ENCODE peak calls at places on chromosomes 2 and 18, in four cellular contexts. W, B, J and P are unnamed samples.

GRCh38 chr2:24453379-24454073 is 37.5 kb upstream of the NCOA1 start:
- DNase-seq in W (peak), B (no peak), J (no peak), P (no peak)

GRCh38 chr2:136828774-136829173 is 63.4 kb downstream of the THSD7B start:
- DNase-seq in W (no peak), B (no peak), J (no peak), P (no peak)

GRCh38 chr2:7849531-7849930 is 832.3 kb upstream of the ID2 start:
- DNase-seq in W (no peak), B (no peak), J (no peak), P (no peak)

GRCh38 chr2:106130251-106130998 is 63.7 kb downstream of the UXS1 start:
- DNase-seq in W (peak), B (no peak), J (no peak), P (peak)

GRCh38 chr2:222424729-222425671 is 657 bp downstream of the SGPP2 start:
- DNase-seq in W (no peak), B (peak), J (no peak), P (peak)

GRCh38 chr2:28668106-28668814 is 83.4 kb upstream of the PPP1CB start:
- DNase-seq in W (peak), B (no peak), J (no peak), P (no peak)

GRCh38 chr2:149819356-149819957 is 231.9 kb upstream of the MMADHC start:
- DNase-seq in W (peak), B (no peak), J (no peak), P (no peak)

GRCh38 chr2:136115183-136115751 is 2.7 kb downstream of the CXCR4 start:
- DNase-seq in W (no peak), B (no peak), J (no peak), P (peak)

GRCh38 chr18:74217476-74218143 is 69.3 kb downstream of the TIMM21 start:
- DNase-seq in W (peak), B (no peak), J (no peak), P (no peak)

GRCh38 chr2:152755029-152755428 is 36.6 kb downstream of the ARL6IP6 start:
- DNase-seq in W (peak), B (no peak), J (no peak), P (no peak)

GRCh38 chr2:236359426-236359825 is 95.2 kb upstream of the ASB18 start:
- DNase-seq in W (no peak), B (no peak), J (no peak), P (no peak)

GRCh38 chr2:109637749-109638570 is 23.8 kb downstream of the SOWAHC start:
- DNase-seq in W (peak), B (no peak), J (no peak), P (no peak)

GRCh38 chr18:44066541-44066940 is 614.1 kb upstream of the SETBP1 start:
- DNase-seq in W (no peak), B (no peak), J (no peak), P (no peak)

GRCh38 chr2:155021591-155021990 is 323.1 kb downstream of the KCNJ3 start:
- DNase-seq in W (no peak), B (no peak), J (no peak), P (no peak)

GRCh38 chr2:120722603-120723421 is 12.9 kb upstream of the GLI2 start:
- DNase-seq in W (no peak), B (no peak), J (peak), P (no peak)

GRCh38 chr2:24083567-24084385 is 858 bp downstream of the TP53I3 start:
- DNase-seq in W (peak), B (no peak), J (peak), P (no peak)

GRCh38 chr2:8212239-8212638 is 469.6 kb upstream of the ID2 start:
- DNase-seq in W (peak), B (no peak), J (no peak), P (no peak)

GRCh38 chr2:191006297-191006696 is 7.7 kb downstream of the STAT1 start:
- DNase-seq in W (no peak), B (no peak), J (no peak), P (no peak)

GRCh38 chr2:172053486-172053885 is 31.8 kb upstream of the DLX1 start:
- DNase-seq in W (no peak), B (no peak), J (no peak), P (no peak)

GRCh38 chr18:48947583-48947982 is 3.2 kb downstream of the SMAD7 start:
- DNase-seq in W (peak), B (no peak), J (no peak), P (no peak)

GRCh38 chr2:215425021-215425782 is 10.7 kb downstream of the FN1 start:
- DNase-seq in W (no peak), B (no peak), J (peak), P (no peak)

GRCh38 chr2:229980440-229981184 is 58.3 kb downstream of the FBXO36 start:
- DNase-seq in W (peak), B (no peak), J (peak), P (no peak)

GRCh38 chr2:24888177-24888576 is 31.9 kb downstream of the ADCY3 start:
- DNase-seq in W (no peak), B (no peak), J (no peak), P (no peak)

GRCh38 chr2:197090713-197091367 is 164.3 kb upstream of the PGAP1 start:
- DNase-seq in W (no peak), B (no peak), J (no peak), P (no peak)

GRCh38 chr2:60472663-60473289 is 80.7 kb downstream of the BCL11A start:
- DNase-seq in W (no peak), B (no peak), J (no peak), P (no peak)

GRCh38 chr18:54261894-54262293 is 7.4 kb upstream of the POLI start:
- DNase-seq in W (no peak), B (no peak), J (no peak), P (no peak)

GRCh38 chr18:37483221-37483971 is 82.2 kb downstream of the CELF4 start:
- DNase-seq in W (peak), B (no peak), J (peak), P (no peak)

GRCh38 chr2:225937625-225938024 is 538.1 kb downstream of the NYAP2 start:
- DNase-seq in W (peak), B (no peak), J (peak), P (no peak)

GRCh38 chr18:76488190-76488589 is 6.9 kb downstream of the ZNF516 start:
- DNase-seq in W (peak), B (no peak), J (peak), P (no peak)

GRCh38 chr2:238108423-238109201 is 8.5 kb downstream of the ESPNL start:
- DNase-seq in W (no peak), B (no peak), J (no peak), P (no peak)

GRCh38 chr2:25301453-25302352 is 40.0 kb downstream of the DNMT3A start:
- DNase-seq in W (peak), B (peak), J (peak), P (peak)

GRCh38 chr2:96764253-96764637 is 3.5 kb downstream of the CNNM4 start:
- DNase-seq in W (peak), B (no peak), J (no peak), P (no peak)

GRCh38 chr18:10482985-10483949 is 28.8 kb downstream of the APCDD1 start:
- DNase-seq in W (no peak), B (no peak), J (no peak), P (no peak)

GRCh38 chr2:43217228-43218220 is 8.9 kb downstream of the ZFP36L2 start:
- DNase-seq in W (peak), B (no peak), J (peak), P (peak)

GRCh38 chr2:174846218-174846617 is 81.9 kb upstream of the CHRNA1 start:
- DNase-seq in W (no peak), B (no peak), J (no peak), P (no peak)

GRCh38 chr2:45612265-45612664 is 1.2 kb upstream of the SRBD1 start:
- DNase-seq in W (peak), B (no peak), J (no peak), P (no peak)

GRCh38 chr2:2456721-2457120 is 125.6 kb upstream of the MYT1L start:
- DNase-seq in W (peak), B (no peak), J (peak), P (no peak)

GRCh38 chr2:150404147-150404546 is 83.3 kb downstream of the RND3 start:
- DNase-seq in W (no peak), B (no peak), J (no peak), P (no peak)

GRCh38 chr2:215958231-215958630 is 55.1 kb downstream of the MREG start:
- DNase-seq in W (no peak), B (no peak), J (no peak), P (no peak)